ENCODE peak calls at places on chromosomes 6 and 20, in ten cellular contexts. O, D, R, W, G, P, N, Y, K and J are unnamed samples.

GRCh38 chr6:41090841-41091761 is 18.3 kb downstream of the NFYA start:
- DNase-seq in O (no peak), Y (no peak), N (no peak), D (no peak), R (no peak), K (no peak), W (no peak), P (no peak), G (no peak), J (no peak)

GRCh38 chr6:142940487-142940886 is 4.5 kb downstream of the HIVEP2 start:
- DNase-seq in N (no peak), Y (peak), W (no peak), O (no peak), K (no peak), D (no peak), G (peak), R (no peak), P (no peak), J (no peak)

GRCh38 chr6:43052842-43053544 is 658 bp downstream of the CUL7 start:
- DNase-seq in K (peak), Y (peak), D (no peak), O (no peak), P (no peak), W (no peak), G (peak), R (no peak), N (no peak), J (no peak)

GRCh38 chr6:12483712-12484111 is 193.6 kb downstream of the EDN1 start:
- DNase-seq in P (no peak), G (peak), Y (peak), R (no peak), N (no peak), K (no peak), W (peak), O (peak), D (no peak), J (no peak)

GRCh38 chr6:22236626-22237414 is 60.0 kb downstream of the PRL start:
- DNase-seq in O (peak), K (no peak), P (no peak), Y (peak), N (no peak), D (no peak), W (peak), G (no peak), R (no peak), J (peak)

GRCh38 chr20:56409521-56409920 is 2.5 kb upstream of the CASS4 start:
- DNase-seq in D (no peak), O (no peak), W (peak), N (no peak), K (no peak), P (no peak), R (no peak), Y (peak), G (no peak), J (no peak)

GRCh38 chr6:35214869-35215664 is 1.3 kb downstream of the SCUBE3 start:
- DNase-seq in P (no peak), N (no peak), G (no peak), O (no peak), R (no peak), Y (no peak), W (no peak), K (no peak), D (no peak), J (no peak)

GRCh38 chr6:14265049-14266021 is 147.8 kb downstream of the CD83 start:
- DNase-seq in G (no peak), K (no peak), W (peak), D (no peak), N (no peak), Y (no peak), R (no peak), P (no peak), O (no peak), J (peak)

GRCh38 chr6:131038612-131039344 is 24.3 kb downstream of the EPB41L2 start:
- DNase-seq in N (no peak), R (no peak), K (no peak), W (peak), Y (peak), O (no peak), G (peak), D (no peak), P (no peak), J (no peak)

GRCh38 chr6:12592634-12593033 is 123.9 kb upstream of the PHACTR1 start:
- DNase-seq in P (no peak), R (no peak), W (no peak), G (no peak), D (no peak), K (no peak), Y (peak), N (no peak), O (no peak), J (no peak)

GRCh38 chr6:23027281-23027680 is 457.9 kb downstream of the HDGFL1 start:
- DNase-seq in R (no peak), Y (no peak), P (no peak), W (no peak), G (no peak), K (no peak), O (no peak), N (no peak), D (no peak), J (no peak)

GRCh38 chr20:1945134-1945618 is 48.7 kb downstream of the PDYN start:
- DNase-seq in N (no peak), Y (no peak), P (peak), G (no peak), D (no peak), O (no peak), K (no peak), W (peak), R (no peak), J (peak)

GRCh38 chr6:143941852-143942627 is 66.0 kb downstream of the PLAGL1 start:
- DNase-seq in N (no peak), W (peak), R (peak), P (peak), K (peak), O (peak), D (peak), Y (peak), G (no peak), J (no peak)

GRCh38 chr20:58306421-58307261 is 2.9 kb upstream of the RAB22A start:
- DNase-seq in D (peak), R (peak), W (peak), N (no peak), P (peak), O (no peak), Y (peak), G (peak), K (peak), J (no peak)

GRCh38 chr6:167401525-167402194 is 76.8 kb downstream of the TTLL2 start:
- DNase-seq in O (no peak), W (no peak), G (no peak), Y (no peak), N (no peak), R (no peak), P (peak), K (peak), D (no peak), J (no peak)

GRCh38 chr20:44151621-44152416 is 35.2 kb downstream of the JPH2 start:
- DNase-seq in P (no peak), K (no peak), Y (no peak), N (no peak), O (no peak), W (no peak), G (no peak), D (no peak), R (no peak), J (no peak)

GRCh38 chr20:24502184-24502583 is 32.8 kb downstream of the SYNDIG1 start:
- DNase-seq in G (no peak), O (peak), R (no peak), Y (peak), D (no peak), N (no peak), K (no peak), P (peak), W (peak), J (no peak)

GRCh38 chr20:31566332-31566657 is 38.8 kb upstream of the ID1 start:
- DNase-seq in G (no peak), N (no peak), K (no peak), Y (no peak), D (no peak), O (no peak), P (no peak), W (no peak), R (no peak), J (no peak)
- H3K4me3 ChIP-seq in G (no peak), N (no peak), K (no peak), Y (no peak), D (no peak), O (no peak), P (no peak), W (no peak), R (no peak), J (no peak)

GRCh38 chr20:47095690-47096089 is 201.0 kb downstream of the EYA2 start:
- DNase-seq in R (no peak), P (no peak), W (no peak), Y (no peak), D (no peak), N (no peak), O (no peak), G (no peak), K (no peak), J (no peak)
- H3K4me3 ChIP-seq in R (no peak), P (no peak), W (no peak), Y (no peak), D (no peak), N (no peak), O (no peak), G (no peak), K (no peak), J (no peak)

DNA sequence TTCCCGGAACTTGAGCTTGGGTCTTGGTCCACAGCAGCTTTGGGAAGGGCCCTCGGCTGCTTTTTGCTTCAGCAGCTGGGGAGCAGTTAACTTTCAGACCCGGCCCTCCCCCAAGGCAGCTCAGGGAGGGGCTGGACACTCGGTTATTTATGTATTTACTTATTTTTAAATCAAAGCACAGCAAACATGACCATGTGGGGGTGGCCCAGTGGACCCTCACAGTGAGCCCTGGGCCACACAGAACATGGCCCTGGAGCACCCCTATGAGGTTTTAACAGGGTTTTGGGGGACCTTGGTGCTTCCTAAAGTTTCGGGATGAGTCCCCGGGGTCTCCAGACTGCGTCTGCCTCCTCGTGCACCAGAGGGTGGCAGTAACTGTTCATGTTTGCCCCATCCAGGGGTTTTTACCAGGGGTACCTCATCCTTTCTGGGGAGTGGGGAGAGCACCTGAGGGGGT is 26.6 kb upstream of the NPBWR2 start:
- DNase-seq in Y (peak), W (no peak), P (peak), O (no peak), G (no peak), K (no peak), N (no peak), D (no peak), R (no peak), J (peak)
- H3K4me3 ChIP-seq in Y (no peak), W (no peak), P (no peak), O (no peak), G (no peak), K (no peak), N (no peak), D (no peak), R (no peak), J (no peak)

GRCh38 chr20:39097889-39098288 is 135.7 kb downstream of the DHX35 start:
- DNase-seq in P (no peak), Y (no peak), R (no peak), W (no peak), D (no peak), N (no peak), K (no peak), G (no peak), O (no peak), J (no peak)
- H3K4me3 ChIP-seq in P (no peak), Y (no peak), R (no peak), W (no peak), D (no peak), N (no peak), K (no peak), G (no peak), O (no peak), J (no peak)